ENCODE peak calls at places on chromosomes 3 and 15, in nine cellular contexts. One of them, this sample, is unnamed.

GRCh38 chr3:4750306-4751056 is 228.8 kb upstream of the BHLHE40 start:
- DNase-seq in bronchial epithelial cell: peak; percentile 68
- DNase-seq in cardiac fibroblast: peak; percentile 46
- DNase-seq in GM12865: peak; percentile 63
- DNase-seq in PC-9: no peak
- DNase-seq in fibroblast of mammary gland: peak; percentile 48
- DNase-seq in heart right ventricle: no peak
- DNase-seq in WERI-Rb-1: peak; percentile 55
- DNase-seq in kidney epithelial cell: no peak
- DNase-seq in this sample: no peak

GRCh38 chr15:23447107-23447500 is at the start of gene GOLGA6L2:
- DNase-seq in PC-9: peak; percentile 35
- DNase-seq in cardiac fibroblast: no peak
- DNase-seq in GM12865: peak; percentile 23
- DNase-seq in bronchial epithelial cell: no peak
- DNase-seq in heart right ventricle: no peak
- DNase-seq in kidney epithelial cell: no peak
- DNase-seq in WERI-Rb-1: peak; percentile 8
- DNase-seq in fibroblast of mammary gland: peak; percentile 12
- DNase-seq in this sample: no peak

GRCh38 chr3:12679468-12679867 is 15.6 kb upstream of the RAF1 start:
- DNase-seq in GM12865: no peak
- DNase-seq in heart right ventricle: no peak
- DNase-seq in WERI-Rb-1: no peak
- DNase-seq in fibroblast of mammary gland: peak; percentile 56
- DNase-seq in bronchial epithelial cell: peak; percentile 41
- DNase-seq in kidney epithelial cell: no peak
- DNase-seq in PC-9: peak; percentile 95
- DNase-seq in cardiac fibroblast: peak; percentile 85
- DNase-seq in this sample: peak; percentile 76

GRCh38 chr15:80991446-80991845 is 1.8 kb upstream of the MESD start:
- DNase-seq in WERI-Rb-1: no peak
- DNase-seq in fibroblast of mammary gland: peak; percentile 94
- DNase-seq in heart right ventricle: peak; percentile 32
- DNase-seq in bronchial epithelial cell: peak; percentile 41
- DNase-seq in GM12865: peak; percentile 24
- DNase-seq in kidney epithelial cell: no peak
- DNase-seq in PC-9: no peak
- DNase-seq in cardiac fibroblast: peak; percentile 93
- DNase-seq in this sample: no peak

GRCh38 chr3:192620300-192620699 is 107.0 kb downstream of the FGF12 start:
- DNase-seq in WERI-Rb-1: no peak
- DNase-seq in fibroblast of mammary gland: no peak
- DNase-seq in GM12865: no peak
- DNase-seq in bronchial epithelial cell: no peak
- DNase-seq in PC-9: no peak
- DNase-seq in cardiac fibroblast: no peak
- DNase-seq in heart right ventricle: no peak
- DNase-seq in kidney epithelial cell: no peak
- DNase-seq in this sample: no peak

GRCh38 chr3:81301230-81301629 is 460.2 kb downstream of the GBE1 start:
- DNase-seq in GM12865: no peak
- DNase-seq in heart right ventricle: no peak
- DNase-seq in fibroblast of mammary gland: no peak
- DNase-seq in WERI-Rb-1: no peak
- DNase-seq in cardiac fibroblast: no peak
- DNase-seq in PC-9: no peak
- DNase-seq in bronchial epithelial cell: no peak
- DNase-seq in kidney epithelial cell: no peak
- DNase-seq in this sample: no peak

GRCh38 chr3:112619295-112619694 is 21.6 kb downstream of the CCDC80 start:
- DNase-seq in fibroblast of mammary gland: peak; percentile 75
- DNase-seq in cardiac fibroblast: peak; percentile 75
- DNase-seq in PC-9: no peak
- DNase-seq in bronchial epithelial cell: peak; percentile 61
- DNase-seq in GM12865: no peak
- DNase-seq in kidney epithelial cell: no peak
- DNase-seq in heart right ventricle: no peak
- DNase-seq in WERI-Rb-1: no peak
- DNase-seq in this sample: no peak

GRCh38 chr3:132595036-132595435 is 2.0 kb upstream of the ACKR4 start:
- DNase-seq in cardiac fibroblast: peak; percentile 82
- DNase-seq in heart right ventricle: no peak
- DNase-seq in PC-9: no peak
- DNase-seq in bronchial epithelial cell: peak; percentile 85
- DNase-seq in WERI-Rb-1: no peak
- DNase-seq in fibroblast of mammary gland: peak; percentile 68
- DNase-seq in GM12865: no peak
- DNase-seq in kidney epithelial cell: peak; percentile 28
- DNase-seq in this sample: peak; percentile 59

GRCh38 chr3:139127101-139127500 is 82.4 kb upstream of the PRR23C start:
- DNase-seq in PC-9: no peak
- DNase-seq in fibroblast of mammary gland: peak; percentile 95
- DNase-seq in kidney epithelial cell: no peak
- DNase-seq in heart right ventricle: no peak
- DNase-seq in GM12865: peak; percentile 14
- DNase-seq in cardiac fibroblast: peak; percentile 49
- DNase-seq in WERI-Rb-1: no peak
- DNase-seq in bronchial epithelial cell: peak; percentile 94
- DNase-seq in this sample: no peak

GRCh38 chr3:52689151-52689550 is 3.3 kb downstream of the GNL3 start:
- DNase-seq in WERI-Rb-1: no peak
- DNase-seq in kidney epithelial cell: no peak
- DNase-seq in heart right ventricle: no peak
- DNase-seq in fibroblast of mammary gland: no peak
- DNase-seq in bronchial epithelial cell: no peak
- DNase-seq in PC-9: no peak
- DNase-seq in GM12865: no peak
- DNase-seq in cardiac fibroblast: no peak
- DNase-seq in this sample: no peak

DNA sequence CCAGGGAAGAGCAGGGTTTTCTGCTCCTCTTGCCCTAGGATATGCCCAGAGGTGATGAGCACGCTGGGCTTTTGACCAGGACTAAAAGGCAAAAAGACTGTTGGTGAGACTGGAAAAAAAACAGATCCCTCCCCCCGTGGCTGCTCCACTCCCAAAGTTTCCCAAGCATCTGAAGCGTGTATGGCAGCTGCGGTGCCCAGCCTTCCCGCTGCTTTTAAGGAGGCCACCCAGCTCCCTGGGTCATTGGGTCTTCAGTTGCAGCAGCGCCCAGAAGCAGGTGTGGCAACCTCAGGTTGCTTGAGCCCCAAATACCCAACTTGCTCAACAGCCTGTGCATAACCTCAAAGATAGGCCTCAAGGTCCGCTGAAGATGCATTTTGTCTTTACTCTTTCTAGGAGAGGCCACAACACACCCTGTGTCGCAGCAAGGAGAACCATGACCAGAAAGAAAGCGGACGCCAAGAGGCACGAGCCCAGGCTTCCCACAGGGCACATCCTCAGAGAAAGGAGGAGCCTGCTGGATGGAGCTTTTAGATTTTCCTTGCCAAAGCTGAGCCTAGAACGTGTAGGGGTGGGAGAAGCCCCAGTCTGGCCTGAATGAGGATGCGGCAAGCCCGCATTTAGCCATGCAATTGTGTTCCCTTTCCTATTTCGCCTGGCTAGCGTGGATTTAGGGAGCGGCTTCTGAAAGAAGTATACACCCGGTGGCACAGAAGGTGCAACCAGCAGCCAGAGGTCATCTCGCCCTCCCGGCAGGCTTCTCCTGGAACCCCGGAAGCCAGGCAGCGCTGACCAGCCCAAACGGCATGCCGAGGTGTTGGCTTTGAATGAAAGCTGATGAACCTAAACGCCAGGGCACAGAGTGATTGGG is 1.9 kb downstream of the SRGAP3 start:
- DNase-seq in WERI-Rb-1: no peak
- DNase-seq in fibroblast of mammary gland: no peak
- DNase-seq in kidney epithelial cell: no peak
- DNase-seq in heart right ventricle: no peak
- DNase-seq in PC-9: no peak
- DNase-seq in cardiac fibroblast: no peak
- DNase-seq in bronchial epithelial cell: peak; percentile 19
- DNase-seq in GM12865: no peak
- DNase-seq in this sample: no peak
- H3K4me3 ChIP-seq in WERI-Rb-1: peak overlapping the region; percentile 58
- H3K4me3 ChIP-seq in fibroblast of mammary gland: no peak overlapping the region
- H3K4me3 ChIP-seq in kidney epithelial cell: peak overlapping the region; percentile 16
- H3K4me3 ChIP-seq in heart right ventricle: peak overlapping the region; percentile 57
- H3K4me3 ChIP-seq in PC-9: no peak overlapping the region
- H3K4me3 ChIP-seq in cardiac fibroblast: no peak overlapping the region
- H3K4me3 ChIP-seq in bronchial epithelial cell: peak overlapping the region; percentile 64
- H3K4me3 ChIP-seq in GM12865: no peak overlapping the region
- H3K4me3 ChIP-seq in this sample: no peak overlapping the region

DNA sequence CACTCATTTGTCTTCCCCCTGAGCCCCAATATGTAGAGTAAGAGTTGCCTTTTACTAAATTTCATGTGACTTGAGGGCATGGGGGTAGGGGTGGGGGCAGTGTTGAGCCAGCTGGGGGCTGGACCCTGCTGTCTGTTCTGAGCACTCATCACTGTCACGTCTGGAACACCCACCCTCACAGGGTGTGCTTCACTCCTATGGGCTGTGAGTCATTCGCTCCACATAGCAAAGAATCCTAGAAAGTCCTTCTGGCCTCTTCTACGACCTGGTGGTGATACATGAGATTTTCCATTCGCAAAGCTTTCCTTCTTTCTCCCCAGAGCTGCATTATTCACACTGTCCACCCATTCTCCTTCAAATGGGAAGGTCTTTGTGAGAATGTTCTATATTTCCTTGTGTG is 43.6 kb upstream of the MGLL start:
- DNase-seq in GM12865: no peak
- DNase-seq in PC-9: no peak
- DNase-seq in WERI-Rb-1: no peak
- DNase-seq in fibroblast of mammary gland: peak; percentile 70
- DNase-seq in kidney epithelial cell: no peak
- DNase-seq in cardiac fibroblast: peak; percentile 74
- DNase-seq in heart right ventricle: no peak
- DNase-seq in bronchial epithelial cell: peak; percentile 40
- DNase-seq in this sample: no peak
- TF ChIP-seq CTCF in GM12865: no peak
- TF ChIP-seq CTCF in PC-9: no peak
- TF ChIP-seq CTCF in WERI-Rb-1: no peak
- TF ChIP-seq CTCF in fibroblast of mammary gland: peak; percentile 28
- TF ChIP-seq CTCF in kidney epithelial cell: peak; percentile 7
- TF ChIP-seq CTCF in cardiac fibroblast: peak; percentile 27
- TF ChIP-seq CTCF in heart right ventricle: no peak
- TF ChIP-seq CTCF in bronchial epithelial cell: no peak
- TF ChIP-seq CTCF in this sample: no peak

GRCh38 chr3:50239649-50240048 is 3.6 kb downstream of the GNAI2 start:
- DNase-seq in PC-9: no peak
- DNase-seq in heart right ventricle: no peak
- DNase-seq in kidney epithelial cell: no peak
- DNase-seq in cardiac fibroblast: no peak
- DNase-seq in GM12865: no peak
- DNase-seq in bronchial epithelial cell: no peak
- DNase-seq in WERI-Rb-1: no peak
- DNase-seq in fibroblast of mammary gland: no peak
- DNase-seq in this sample: no peak

GRCh38 chr3:50241163-50241562 is 5.2 kb downstream of the GNAI2 start:
- DNase-seq in heart right ventricle: no peak
- DNase-seq in WERI-Rb-1: peak; percentile 85
- DNase-seq in cardiac fibroblast: no peak
- DNase-seq in bronchial epithelial cell: no peak
- DNase-seq in GM12865: no peak
- DNase-seq in fibroblast of mammary gland: no peak
- DNase-seq in kidney epithelial cell: no peak
- DNase-seq in PC-9: no peak
- DNase-seq in this sample: no peak

GRCh38 chr3:50243552-50243895 is 7.5 kb downstream of the GNAI2 start:
- DNase-seq in cardiac fibroblast: peak; percentile 49
- DNase-seq in fibroblast of mammary gland: no peak
- DNase-seq in GM12865: no peak
- DNase-seq in kidney epithelial cell: no peak
- DNase-seq in heart right ventricle: no peak
- DNase-seq in WERI-Rb-1: no peak
- DNase-seq in bronchial epithelial cell: no peak
- DNase-seq in PC-9: no peak
- DNase-seq in this sample: no peak

GRCh38 chr3:50242778-50243551 is 7.0 kb downstream of the GNAI2 start:
- DNase-seq in fibroblast of mammary gland: peak; percentile 58
- DNase-seq in PC-9: no peak
- DNase-seq in WERI-Rb-1: no peak
- DNase-seq in cardiac fibroblast: peak; percentile 87
- DNase-seq in kidney epithelial cell: no peak
- DNase-seq in heart right ventricle: peak; percentile 69
- DNase-seq in GM12865: peak; percentile 58
- DNase-seq in bronchial epithelial cell: no peak
- DNase-seq in this sample: no peak

GRCh38 chr3:50242371-50242770 is 6.4 kb downstream of the GNAI2 start:
- DNase-seq in bronchial epithelial cell: no peak
- DNase-seq in fibroblast of mammary gland: no peak
- DNase-seq in WERI-Rb-1: no peak
- DNase-seq in kidney epithelial cell: no peak
- DNase-seq in GM12865: peak; percentile 51
- DNase-seq in PC-9: no peak
- DNase-seq in cardiac fibroblast: no peak
- DNase-seq in heart right ventricle: no peak
- DNase-seq in this sample: no peak
- H3K4me3 ChIP-seq in bronchial epithelial cell: no peak overlapping the region
- H3K4me3 ChIP-seq in fibroblast of mammary gland: no peak overlapping the region
- H3K4me3 ChIP-seq in WERI-Rb-1: no peak overlapping the region
- H3K4me3 ChIP-seq in kidney epithelial cell: no peak overlapping the region
- H3K4me3 ChIP-seq in GM12865: no peak overlapping the region
- H3K4me3 ChIP-seq in PC-9: no peak overlapping the region
- H3K4me3 ChIP-seq in cardiac fibroblast: no peak overlapping the region
- H3K4me3 ChIP-seq in heart right ventricle: peak overlapping the region; percentile 22
- H3K4me3 ChIP-seq in this sample: no peak overlapping the region

GRCh38 chr15:62482715-62483429 is 317.8 kb upstream of the C2CD4B start:
- DNase-seq in WERI-Rb-1: peak; percentile 76
- DNase-seq in kidney epithelial cell: no peak
- DNase-seq in GM12865: peak; percentile 85
- DNase-seq in PC-9: no peak
- DNase-seq in fibroblast of mammary gland: no peak
- DNase-seq in bronchial epithelial cell: peak; percentile 12
- DNase-seq in cardiac fibroblast: peak; percentile 37
- DNase-seq in heart right ventricle: no peak
- DNase-seq in this sample: no peak
- TF ChIP-seq CTCF in WERI-Rb-1: peak; percentile 65
- TF ChIP-seq CTCF in kidney epithelial cell: no peak
- TF ChIP-seq CTCF in GM12865: peak; percentile 54
- TF ChIP-seq CTCF in PC-9: no peak
- TF ChIP-seq CTCF in fibroblast of mammary gland: peak; percentile 5
- TF ChIP-seq CTCF in bronchial epithelial cell: peak; percentile 23
- TF ChIP-seq CTCF in cardiac fibroblast: peak; percentile 33
- TF ChIP-seq CTCF in heart right ventricle: peak; percentile 23
- TF ChIP-seq CTCF in this sample: peak; percentile 46